ENCODE peak calls at places on chromosomes 1 and 21, in ten cellular contexts. B, K, D, S, T, Z, G, N, A and X are unnamed samples.

GRCh38 chr1:30726254-30726653 is 2.9 kb upstream of the MATN1 start:
- DNase-seq in B (no peak), K (no peak), D (no peak), S (no peak), T (no peak), Z (no peak), G (no peak), N (no peak), A (no peak), X (no peak)

GRCh38 chr1:167148388-167148787 is 54.5 kb downstream of the STYXL2 start:
- DNase-seq in B (no peak), K (no peak), D (no peak), S (no peak), T (no peak), Z (no peak), G (no peak), N (no peak), A (no peak), X (no peak)

GRCh38 chr1:37944091-37944763 is 2.6 kb downstream of the INPP5B start:
- DNase-seq in B (no peak), K (no peak), D (no peak), S (no peak), T (no peak), Z (no peak), G (no peak), N (no peak), A (no peak), X (no peak)

GRCh38 chr1:3712573-3713535 is 39.4 kb upstream of the CCDC27 start:
- DNase-seq in B (no peak), K (no peak), D (peak; percentile 5), S (no peak), T (no peak), Z (peak; percentile 42), G (no peak), N (no peak), A (no peak), X (no peak)

GRCh38 chr1:21337931-21338567 is 47.8 kb upstream of the ECE1 start:
- DNase-seq in B (no peak), K (no peak), D (peak; percentile 73), S (no peak), T (no peak), Z (no peak), G (peak; percentile 90), N (no peak), A (no peak), X (peak; percentile 100)

GRCh38 chr1:98794196-98794886 is 132.8 kb downstream of the SNX7 start:
- DNase-seq in B (peak; percentile 40), K (peak; percentile 42), D (peak; percentile 80), S (peak; percentile 21), T (peak; percentile 52), Z (no peak), G (no peak), N (peak; percentile 26), A (peak; percentile 69), X (no peak)

GRCh38 chr1:32234792-32235191 is 12.2 kb upstream of the FAM167B start:
- DNase-seq in B (no peak), K (no peak), D (no peak), S (no peak), T (peak; percentile 53), Z (no peak), G (no peak), N (no peak), A (no peak), X (no peak)

GRCh38 chr1:157448666-157449065 is 103.6 kb downstream of the FCRL5 start:
- DNase-seq in B (no peak), K (no peak), D (no peak), S (no peak), T (no peak), Z (no peak), G (no peak), N (no peak), A (no peak), X (no peak)

GRCh38 chr21:21788591-21788990 is 790.4 kb downstream of the NCAM2 start:
- DNase-seq in B (no peak), K (no peak), D (peak; percentile 32), S (no peak), T (no peak), Z (no peak), G (no peak), N (no peak), A (no peak), X (no peak)

GRCh38 chr1:40636777-40637176 is 28.7 kb downstream of the RIMS3 start:
- DNase-seq in B (no peak), K (no peak), D (no peak), S (no peak), T (no peak), Z (no peak), G (no peak), N (no peak), A (no peak), X (no peak)

GRCh38 chr1:66374561-66375111 is 159.3 kb upstream of the SGIP1 start:
- DNase-seq in B (peak; percentile 73), K (no peak), D (peak; percentile 73), S (no peak), T (no peak), Z (no peak), G (no peak), N (peak; percentile 73), A (no peak), X (no peak)

GRCh38 chr1:184373155-184373554 is 13.7 kb upstream of the C1orf21 start:
- DNase-seq in B (no peak), K (no peak), D (no peak), S (no peak), T (no peak), Z (no peak), G (no peak), N (no peak), A (no peak), X (no peak)

GRCh38 chr1:225572422-225572821 is 80.5 kb downstream of the ENAH start:
- DNase-seq in B (no peak), K (no peak), D (peak; percentile 60), S (no peak), T (no peak), Z (no peak), G (no peak), N (peak; percentile 25), A (no peak), X (no peak)

GRCh38 chr1:153493343-153493960 is 33.0 kb upstream of the S100A7 start:
- DNase-seq in B (no peak), K (no peak), D (peak; percentile 60), S (no peak), T (no peak), Z (no peak), G (no peak), N (no peak), A (no peak), X (no peak)

GRCh38 chr1:105073660-105074059 is 1324.0 kb downstream of the AMY1C start:
- DNase-seq in B (no peak), K (no peak), D (no peak), S (no peak), T (no peak), Z (no peak), G (no peak), N (no peak), A (no peak), X (no peak)

GRCh38 chr1:23224721-23225648 is 7.7 kb upstream of the HTR1D start:
- DNase-seq in B (no peak), K (no peak), D (peak; percentile 87), S (no peak), T (no peak), Z (no peak), G (no peak), N (no peak), A (no peak), X (no peak)

GRCh38 chr1:24266398-24266941 is 52.7 kb upstream of the GRHL3 start:
- DNase-seq in B (no peak), K (no peak), D (peak; percentile 74), S (no peak), T (no peak), Z (no peak), G (no peak), N (peak; percentile 74), A (no peak), X (no peak)

GRCh38 chr21:45828580-45829565 is 152.7 kb upstream of the COL6A1 start:
- DNase-seq in B (no peak), K (no peak), D (no peak), S (no peak), T (peak; percentile 23), Z (no peak), G (no peak), N (no peak), A (no peak), X (no peak)

GRCh38 chr21:46368533-46369285 is 44.8 kb downstream of the PCNT start:
- DNase-seq in B (peak; percentile 74), K (no peak), D (no peak), S (peak; percentile 25), T (no peak), Z (no peak), G (no peak), N (no peak), A (no peak), X (no peak)

GRCh38 chr21:31932470-31932764 is 59.6 kb downstream of the HUNK start:
- DNase-seq in B (no peak), K (no peak), D (no peak), S (no peak), T (no peak), Z (no peak), G (no peak), N (no peak), A (no peak), X (no peak)

GRCh38 chr1:107649023-107649422 is 316.0 kb downstream of the VAV3 start:
- DNase-seq in B (no peak), K (no peak), D (no peak), S (no peak), T (no peak), Z (no peak), G (no peak), N (no peak), A (no peak), X (no peak)